ENCODE peak calls at places on chromosomes 5 and 9, in six cellular contexts. R, C, L, O, E and I are unnamed samples.

GRCh38 chr9:82153032-82153431 is 164.5 kb downstream of the SPATA31D1 start:
- DNase-seq in O (no peak), E (no peak), R (no peak), L (no peak), C (no peak), I (no peak)

GRCh38 chr9:101727621-101728524 is 10.6 kb downstream of the GRIN3A start:
- DNase-seq in O (no peak), E (peak; percentile 17), L (no peak), C (no peak), R (no peak), I (no peak)

GRCh38 chr5:62938927-62939326 is 360.3 kb downstream of the LRRC70 start:
- DNase-seq in C (no peak), L (no peak), O (no peak), E (peak; percentile 66), R (no peak), I (no peak)

GRCh38 chr9:132880311-132880661 is 1.6 kb downstream of the SPACA9 start:
- DNase-seq in C (peak; percentile 72), R (no peak), E (no peak), L (no peak), O (no peak), I (no peak)

GRCh38 chr9:127397722-127398647 is 1.0 kb downstream of the SLC2A8 start:
- DNase-seq in O (peak; percentile 60), R (peak; percentile 57), L (peak; percentile 19), E (peak; percentile 68), C (peak; percentile 75), I (no peak)

GRCh38 chr9:135418161-135418560 is 61.4 kb upstream of the PPP1R26 start:
- DNase-seq in R (no peak), E (no peak), C (no peak), O (no peak), L (no peak), I (no peak)

GRCh38 chr5:176716320-176716719 is 69.0 kb downstream of the TSPAN17 start:
- DNase-seq in L (no peak), C (peak; percentile 9), R (no peak), O (no peak), E (peak; percentile 18), I (no peak)

GRCh38 chr9:92986175-92987110 is 39.1 kb downstream of the FGD3 start:
- DNase-seq in C (peak; percentile 68), E (no peak), L (peak; percentile 40), R (no peak), O (no peak), I (peak; percentile 58)

GRCh38 chr5:170312666-170313065 is 15.1 kb upstream of the LCP2 start:
- DNase-seq in L (peak; percentile 43), R (no peak), C (no peak), E (no peak), O (no peak), I (no peak)

GRCh38 chr9:34607331-34607730 is 4.6 kb downstream of the RPP25L start:
- DNase-seq in L (no peak), E (no peak), O (no peak), R (no peak), C (no peak), I (no peak)

GRCh38 chr9:23615569-23615968 is 210.5 kb downstream of the ELAVL2 start:
- DNase-seq in R (no peak), C (no peak), L (no peak), O (no peak), E (no peak), I (no peak)

GRCh38 chr5:36398137-36398536 is 96.4 kb upstream of the RANBP3L start:
- DNase-seq in E (no peak), C (no peak), R (no peak), L (no peak), O (no peak), I (no peak)

GRCh38 chr5:173612948-173613347 is 3.5 kb downstream of the BOD1 start:
- DNase-seq in C (no peak), O (no peak), L (no peak), E (no peak), R (no peak), I (no peak)

GRCh38 chr9:80932181-80932580 is 757.2 kb downstream of the TLE1 start:
- DNase-seq in O (no peak), R (no peak), C (no peak), E (no peak), L (no peak), I (no peak)

GRCh38 chr9:89523948-89524347 is 26.0 kb upstream of the SEMA4D start:
- DNase-seq in R (no peak), L (peak; percentile 37), C (no peak), E (no peak), O (no peak), I (peak; percentile 29)

GRCh38 chr9:3956081-3956701 is 343.7 kb downstream of the GLIS3 start:
- DNase-seq in C (no peak), R (no peak), O (no peak), L (no peak), E (no peak), I (no peak)

GRCh38 chr5:153755913-153756500 is 265.5 kb downstream of the GRIA1 start:
- DNase-seq in E (no peak), O (no peak), L (no peak), C (no peak), R (no peak), I (no peak)

GRCh38 chr9:87063246-87063645 is 115.9 kb upstream of the GAS1 start:
- DNase-seq in E (no peak), L (no peak), R (no peak), C (peak; percentile 12), O (no peak), I (no peak)

GRCh38 chr5:94577466-94578245 is 40.7 kb downstream of the KIAA0825 start:
- DNase-seq in O (no peak), E (no peak), L (no peak), R (no peak), C (no peak), I (peak; percentile 72)

GRCh38 chr9:125522328-125522725 is 184.7 kb downstream of the MAPKAP1 start:
- DNase-seq in R (no peak), O (peak; percentile 38), L (no peak), E (no peak), C (peak; percentile 78), I (no peak)

GRCh38 chr9:35518981-35519679 is 29.2 kb downstream of the RUSC2 start:
- DNase-seq in L (no peak), O (peak; percentile 36), E (peak; percentile 59), R (no peak), C (no peak), I (no peak)

GRCh38 chr9:105690742-105691141 is 3.6 kb upstream of the TMEM38B start:
- DNase-seq in O (no peak), R (no peak), E (no peak), C (no peak), L (no peak), I (no peak)

GRCh38 chr5:103505581-103506305 is 56.8 kb downstream of the NUDT12 start:
- DNase-seq in R (no peak), O (no peak), C (no peak), L (no peak), E (no peak), I (no peak)

GRCh38 chr5:177552839-177553455 is 1.4 kb downstream of the FAM193B start:
- DNase-seq in O (no peak), L (no peak), C (no peak), E (no peak), R (no peak), I (no peak)

GRCh38 chr5:26192496-26192895 is 845.9 kb downstream of the CDH9 start:
- DNase-seq in L (no peak), O (no peak), R (no peak), E (no peak), C (no peak), I (no peak)

GRCh38 chr9:109817146-109817845 is 37.3 kb downstream of the PALM2AKAP2 start:
- DNase-seq in R (no peak), E (peak; percentile 56), L (no peak), O (no peak), C (no peak), I (no peak)

GRCh38 chr5:150066901-150067396 is 19.4 kb downstream of the CSF1R start:
- DNase-seq in O (no peak), R (no peak), E (no peak), C (no peak), L (no peak), I (no peak)

GRCh38 chr5:90921428-90921973 is 362.9 kb downstream of the ADGRV1 start:
- DNase-seq in L (no peak), E (no peak), O (no peak), R (no peak), C (no peak), I (no peak)

DNA sequence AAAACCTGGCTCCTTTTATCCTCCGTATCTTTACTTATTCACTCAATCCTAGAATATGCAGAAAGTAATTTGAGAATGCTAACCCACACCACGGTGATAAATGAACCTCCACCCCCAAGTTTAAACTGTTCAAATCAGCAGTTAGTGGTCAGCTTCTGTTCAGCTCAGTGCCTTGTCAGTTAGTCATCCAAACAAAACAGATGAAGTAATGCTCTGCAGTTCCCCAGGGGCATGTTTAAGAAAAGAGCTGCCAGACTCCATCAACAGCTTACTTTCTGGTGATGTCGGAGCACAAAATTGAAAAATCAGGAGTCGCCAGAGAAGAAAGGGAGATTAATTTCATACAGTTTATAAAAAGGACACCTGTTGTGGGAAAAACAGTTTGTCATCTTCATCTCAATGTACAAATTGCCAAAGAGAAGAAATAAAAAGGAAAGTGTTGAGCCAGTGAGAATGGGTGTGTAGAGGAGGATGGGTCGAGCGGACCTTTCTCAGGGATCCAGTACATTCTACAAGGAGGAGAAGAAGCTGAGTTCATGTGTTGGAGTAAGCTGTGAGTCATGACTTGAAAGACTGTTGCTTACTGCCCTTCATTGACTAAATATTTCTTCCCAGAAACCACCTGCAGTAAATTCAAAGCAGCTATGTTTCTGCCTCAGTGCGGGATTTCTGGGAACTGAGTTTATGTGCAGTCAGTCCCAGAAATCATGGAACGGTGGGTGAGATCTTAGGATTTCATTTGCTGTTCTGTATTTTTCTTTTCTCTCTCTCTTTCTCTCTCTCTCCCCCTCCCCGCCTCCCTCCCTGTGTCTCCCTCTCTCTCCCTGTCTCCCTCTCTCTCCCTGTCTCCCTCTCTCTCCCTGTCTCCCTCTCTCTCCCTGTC is 13.7 kb downstream of the TRIO start:
- DNase-seq in R (no peak), E (peak; percentile 56), C (no peak), O (no peak), L (no peak), I (no peak)
- H3K4me1 ChIP-seq in R (peaks cover 16% of the 10 kb centered on the region), E (peaks cover 14% of the 10 kb centered on the region), C (peaks cover 24% of the 10 kb centered on the region), O (peaks cover 75% of the 10 kb centered on the region), L (no peaks in the 10 kb centered on the region), I (no peaks in the 10 kb centered on the region)

GRCh38 chr5:1637639-1638481 is 114.1 kb upstream of the LPCAT1 start:
- DNase-seq in L (no peak), O (no peak), C (no peak), E (no peak), R (no peak), I (no peak)
- H3K27me3 ChIP-seq in L (peaks cover 6% of the 10 kb centered on the region), O (peaks cover 12% of the 10 kb centered on the region), C (no peaks in the 10 kb centered on the region), E (no peaks in the 10 kb centered on the region), R (peaks cover 5% of the 10 kb centered on the region), I (no peaks in the 10 kb centered on the region)

DNA sequence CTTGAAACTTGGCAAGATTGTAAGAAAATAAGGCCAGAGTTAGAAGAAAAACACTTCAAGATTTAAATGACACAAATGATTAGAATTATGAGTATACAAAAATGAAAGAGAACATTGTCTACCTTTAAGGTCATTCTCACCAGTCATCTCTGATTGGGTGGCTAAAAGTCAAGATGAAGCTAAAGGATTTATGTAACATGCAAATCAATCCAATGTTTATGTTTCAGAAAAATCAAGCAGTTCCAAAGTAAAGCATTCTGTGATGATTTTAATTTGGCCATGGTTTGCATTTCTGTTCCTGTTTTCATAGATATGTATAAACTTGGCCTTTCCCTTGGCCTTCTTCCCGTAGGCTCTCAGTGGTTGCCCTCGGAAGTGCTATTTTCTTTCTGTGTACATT is 1105.4 kb upstream of the DMAC1 start:
- DNase-seq in R (no peak), E (no peak), L (no peak), O (no peak), C (peak; percentile 17), I (no peak)
- H3K4me1 ChIP-seq in R (no peaks in the 10 kb centered on the region), E (no peaks in the 10 kb centered on the region), L (no peaks in the 10 kb centered on the region), O (no peaks in the 10 kb centered on the region), C (no peaks in the 10 kb centered on the region), I (no peaks in the 10 kb centered on the region)

GRCh38 chr9:129778469-129778868 is 24.5 kb upstream of the TOR1B start:
- DNase-seq in O (no peak), E (no peak), C (no peak), L (no peak), R (no peak), I (no peak)
- H3K27me3 ChIP-seq in O (no peaks in the 10 kb centered on the region), E (peaks cover 11% of the 10 kb centered on the region), C (peaks cover 3% of the 10 kb centered on the region), L (no peaks in the 10 kb centered on the region), R (no peaks in the 10 kb centered on the region), I (no peaks in the 10 kb centered on the region)